ENCODE peak calls at places on chromosomes 16 and 17, in nine cellular contexts. M is fibroblast of lung; L is MM.1S; B is pancreas; S is CD4-positive, alpha-beta T cell; X is endothelial cell of umbilical vein; H is PC-9; Y is right atrium auricular region; E is RWPE1. V is an unnamed sample.

GRCh38 chr16:23594186-23594585 is 1.9 kb downstream of the NDUFAB1 start:
- DNase-seq in M (no peak), L (no peak), B (no peak), S (no peak), X (no peak), H (no peak), Y (no peak), E (no peak), V (no peak)

GRCh38 chr17:60645918-60646523 is 31.6 kb upstream of the BCAS3 start:
- DNase-seq in M (no peak), L (no peak), B (no peak), S (no peak), X (no peak), H (no peak), Y (no peak), E (no peak), V (no peak)

GRCh38 chr17:81153340-81153803 is 11.9 kb upstream of the PVALEF start:
- DNase-seq in M (peak), L (peak), B (no peak), S (no peak), X (no peak), H (no peak), Y (no peak), E (no peak), V (peak)

GRCh38 chr16:69105501-69106361 is at the start of gene HAS3:
- DNase-seq in M (peak), L (peak), B (peak), S (no peak), X (peak), H (peak), Y (no peak), E (peak), V (peak)

GRCh38 chr17:83155128-83156081 is 76.0 kb downstream of the METRNL start:
- DNase-seq in M (peak), L (no peak), B (no peak), S (no peak), X (peak), H (peak), Y (peak), E (no peak), V (peak)

GRCh38 chr16:8720080-8720966 is 45.9 kb downstream of the ABAT start:
- DNase-seq in M (no peak), L (no peak), B (no peak), S (no peak), X (no peak), H (no peak), Y (no peak), E (no peak), V (no peak)

GRCh38 chr17:74453665-74454196 is 12.7 kb upstream of the CD300A start:
- DNase-seq in M (no peak), L (peak), B (no peak), S (no peak), X (no peak), H (no peak), Y (no peak), E (peak), V (no peak)

GRCh38 chr17:74779948-74780400 is 3.8 kb upstream of the NAT9 start:
- DNase-seq in M (no peak), L (no peak), B (no peak), S (peak), X (no peak), H (no peak), Y (peak), E (no peak), V (no peak)

GRCh38 chr16:49183911-49184310 is 97.7 kb downstream of the CBLN1 start:
- DNase-seq in M (no peak), L (peak), B (no peak), S (no peak), X (no peak), H (no peak), Y (no peak), E (peak), V (no peak)

GRCh38 chr16:88274847-88275246 is 107.9 kb upstream of the ZNF469 start:
- DNase-seq in M (peak), L (no peak), B (peak), S (no peak), X (no peak), H (no peak), Y (no peak), E (no peak), V (no peak)

GRCh38 chr17:46108550-46109110 is 84.6 kb downstream of the KANSL1 start:
- DNase-seq in M (no peak), L (no peak), B (no peak), S (no peak), X (peak), H (no peak), Y (no peak), E (no peak), V (no peak)

GRCh38 chr16:3175157-3176153 is 12.5 kb upstream of the OR1F1 start:
- DNase-seq in M (no peak), L (no peak), B (no peak), S (no peak), X (peak), H (peak), Y (no peak), E (no peak), V (peak)

GRCh38 chr16:6019490-6019991 is 921.9 kb upstream of the EEF2KMT start:
- DNase-seq in M (no peak), L (no peak), B (no peak), S (no peak), X (no peak), H (no peak), Y (no peak), E (no peak), V (no peak)

GRCh38 chr16:5502467-5502869 is 404.9 kb upstream of the EEF2KMT start:
- DNase-seq in M (no peak), L (no peak), B (no peak), S (no peak), X (no peak), H (peak), Y (no peak), E (no peak), V (no peak)

GRCh38 chr17:79237448-79238053 is 162.9 kb downstream of the ENGASE start:
- DNase-seq in M (no peak), L (no peak), B (no peak), S (no peak), X (no peak), H (no peak), Y (no peak), E (no peak), V (no peak)

GRCh38 chr16:65118866-65119265 is 3.0 kb downstream of the CDH11 start:
- DNase-seq in M (no peak), L (no peak), B (no peak), S (no peak), X (peak), H (no peak), Y (no peak), E (no peak), V (no peak)

GRCh38 chr17:49022391-49022941 is 25.3 kb downstream of the IGF2BP1 start:
- DNase-seq in M (no peak), L (no peak), B (no peak), S (no peak), X (peak), H (peak), Y (no peak), E (peak), V (peak)

GRCh38 chr16:46638947-46639925 is 18.1 kb upstream of the SHCBP1 start:
- DNase-seq in M (peak), L (no peak), B (no peak), S (no peak), X (no peak), H (no peak), Y (no peak), E (no peak), V (peak)

GRCh38 chr16:14502932-14503741 is 126.9 kb downstream of the PARN start:
- DNase-seq in M (peak), L (peak), B (no peak), S (no peak), X (no peak), H (peak), Y (no peak), E (peak), V (peak)

GRCh38 chr16:50724237-50724747 is 17.6 kb upstream of the CYLD start:
- DNase-seq in M (no peak), L (peak), B (no peak), S (no peak), X (no peak), H (no peak), Y (no peak), E (no peak), V (no peak)

GRCh38 chr17:17121162-17121561 is 78.9 kb downstream of the MPRIP start:
- DNase-seq in M (no peak), L (no peak), B (no peak), S (no peak), X (no peak), H (no peak), Y (no peak), E (no peak), V (no peak)

GRCh38 chr16:73364413-73364812 is 316.5 kb upstream of the ZFHX3 start:
- DNase-seq in M (no peak), L (no peak), B (no peak), S (no peak), X (no peak), H (no peak), Y (no peak), E (no peak), V (no peak)

GRCh38 chr17:78269893-78270490 is 38.6 kb downstream of the TMEM235 start:
- DNase-seq in M (no peak), L (no peak), B (no peak), S (no peak), X (no peak), H (no peak), Y (no peak), E (no peak), V (no peak)

GRCh38 chr16:56793504-56793903 is 63.6 kb downstream of the NUP93 start:
- DNase-seq in M (peak), L (peak), B (no peak), S (no peak), X (peak), H (no peak), Y (no peak), E (no peak), V (peak)

GRCh38 chr16:47056704-47057630 is 83.5 kb upstream of the DNAJA2 start:
- DNase-seq in M (no peak), L (no peak), B (no peak), S (no peak), X (no peak), H (no peak), Y (no peak), E (no peak), V (no peak)

GRCh38 chr16:19856120-19856519 is 28.5 kb downstream of the GPRC5B start:
- DNase-seq in M (no peak), L (no peak), B (peak), S (no peak), X (no peak), H (no peak), Y (no peak), E (no peak), V (no peak)

GRCh38 chr17:42548993-42549755 is 3.5 kb upstream of the HSD17B1 start:
- DNase-seq in M (no peak), L (no peak), B (no peak), S (no peak), X (no peak), H (no peak), Y (no peak), E (no peak), V (no peak)

GRCh38 chr17:66932295-66932694 is 32.2 kb upstream of the CACNG4 start:
- DNase-seq in M (no peak), L (no peak), B (no peak), S (no peak), X (no peak), H (no peak), Y (no peak), E (no peak), V (no peak)

GRCh38 chr17:47276868-47277267 is 23.2 kb downstream of the ITGB3 start:
- DNase-seq in M (peak), L (no peak), B (peak), S (no peak), X (peak), H (no peak), Y (peak), E (no peak), V (peak)

GRCh38 chr17:72189781-72190593 is 69.2 kb downstream of the SOX9 start:
- DNase-seq in M (no peak), L (no peak), B (no peak), S (no peak), X (no peak), H (no peak), Y (peak), E (no peak), V (no peak)

GRCh38 chr17:43477832-43478634 is 5.7 kb upstream of the DHX8 start:
- DNase-seq in M (no peak), L (no peak), B (no peak), S (no peak), X (no peak), H (no peak), Y (no peak), E (no peak), V (no peak)

GRCh38 chr17:36752096-36752888 is 150.9 kb downstream of the MRM1 start:
- DNase-seq in M (no peak), L (no peak), B (no peak), S (no peak), X (no peak), H (peak), Y (no peak), E (no peak), V (no peak)

GRCh38 chr17:1480747-1481465 is 11.6 kb downstream of the MYO1C start:
- DNase-seq in M (peak), L (no peak), B (no peak), S (no peak), X (no peak), H (no peak), Y (no peak), E (no peak), V (no peak)

DNA sequence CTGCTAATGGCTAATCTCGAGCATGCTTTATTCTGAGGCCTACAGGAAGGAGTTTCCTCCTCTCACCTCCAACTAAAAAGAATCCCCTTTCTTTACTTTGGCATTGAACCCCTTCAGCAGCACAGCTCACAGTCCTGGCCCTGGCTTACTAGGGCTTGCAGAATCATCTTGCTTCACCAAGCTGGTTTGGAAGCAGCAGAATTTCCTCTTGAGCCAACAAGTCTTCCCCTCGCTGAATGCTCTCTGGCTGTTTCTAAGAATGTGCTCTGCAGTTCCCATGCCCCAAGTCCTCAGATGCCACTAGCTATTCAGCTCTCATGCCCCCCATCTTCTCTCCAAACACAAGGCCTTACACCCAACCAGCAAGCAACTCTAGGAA is 271.2 kb downstream of the NTN1 start:
- DNase-seq in M (no peak), L (no peak), B (no peak), S (no peak), X (no peak), H (no peak), Y (no peak), E (no peak), V (no peak)
- H3K27ac ChIP-seq in M (no peak), L (no peak), B (no peak), S (no peak), X (no peak), H (no peak), Y (peak), E (no peak), V (no peak)

DNA sequence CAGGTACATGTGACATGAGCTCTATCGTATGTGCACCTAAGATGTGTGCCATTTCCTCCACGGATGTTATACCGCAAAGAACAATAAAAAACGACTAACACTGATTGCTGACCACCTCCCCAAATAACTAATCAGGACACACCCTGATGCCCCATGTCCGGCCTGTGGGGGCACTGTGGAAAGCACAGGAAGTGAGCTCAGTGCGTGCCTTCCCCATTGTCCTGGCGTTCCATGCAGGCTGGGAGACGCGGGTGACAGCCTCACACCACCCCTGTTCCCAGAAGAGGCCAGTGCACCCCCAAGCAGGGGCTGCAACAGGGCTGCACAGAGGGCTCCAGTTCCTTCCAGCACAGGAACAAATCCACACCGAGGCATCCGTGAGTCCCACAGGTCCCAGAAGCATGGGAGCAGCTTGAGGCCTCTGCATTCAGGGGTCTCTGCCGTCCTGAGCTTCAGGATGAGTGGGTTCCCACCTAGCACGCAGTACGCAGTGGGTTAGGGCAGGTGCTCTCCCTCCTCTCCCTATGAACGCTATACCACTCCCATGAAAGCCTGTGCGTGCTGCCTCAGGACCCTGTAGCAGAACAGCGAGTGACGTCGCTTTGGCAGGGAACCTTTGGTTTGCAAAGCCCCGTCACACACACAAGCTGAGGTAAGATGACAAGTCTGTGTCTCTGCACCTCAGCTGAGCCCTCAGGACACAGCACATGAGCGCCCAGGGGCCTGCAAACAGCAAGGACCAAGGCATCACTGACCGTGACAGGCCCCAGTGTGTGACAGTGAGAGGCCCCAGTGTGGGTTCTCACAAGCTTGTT is 117.7 kb downstream of the ZNF778 start:
- DNase-seq in M (no peak), L (no peak), B (peak), S (no peak), X (no peak), H (no peak), Y (no peak), E (no peak), V (no peak)
- TF ChIP-seq CTCF in M (no peak), L (no peak), B (no peak), S (no peak), X (peak), H (no peak), Y (peak), E (no peak), V (peak)

DNA sequence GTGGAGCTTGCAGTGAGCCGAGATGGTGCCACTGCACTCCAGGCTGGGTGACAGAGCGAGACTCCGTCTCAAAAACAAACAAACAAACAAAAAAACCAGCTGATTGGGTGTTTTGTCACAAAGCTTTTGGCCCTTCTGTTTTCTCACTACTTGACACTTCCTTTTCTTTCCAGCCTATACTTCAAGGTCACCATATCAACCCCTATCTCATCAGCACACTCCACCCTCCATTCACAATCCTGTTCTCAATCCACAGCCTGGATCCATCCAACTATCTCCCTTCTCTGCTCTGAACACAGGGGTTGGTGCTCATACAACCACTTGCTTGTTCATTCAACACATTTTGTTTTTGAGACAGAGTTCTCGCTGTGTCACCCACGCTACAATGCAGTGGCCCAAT is 6.6 kb upstream of the MED11 start:
- DNase-seq in M (no peak), L (no peak), B (no peak), S (no peak), X (no peak), H (no peak), Y (no peak), E (no peak), V (no peak)
- H3K27ac ChIP-seq in M (no peak), L (no peak), B (no peak), S (no peak), X (no peak), H (no peak), Y (no peak), E (no peak), V (no peak)

GRCh38 chr17:8466466-8466865 is 30.8 kb downstream of the NDEL1 start:
- DNase-seq in M (peak), L (no peak), B (no peak), S (no peak), X (no peak), H (no peak), Y (no peak), E (no peak), V (no peak)

GRCh38 chr17:8466873-8467272 is 31.2 kb downstream of the NDEL1 start:
- DNase-seq in M (no peak), L (no peak), B (no peak), S (no peak), X (no peak), H (no peak), Y (no peak), E (no peak), V (no peak)

GRCh38 chr17:8468988-8469387 is 33.3 kb downstream of the NDEL1 start:
- DNase-seq in M (no peak), L (no peak), B (no peak), S (no peak), X (no peak), H (no peak), Y (no peak), E (no peak), V (no peak)

GRCh38 chr17:8468109-8468508 is 32.4 kb downstream of the NDEL1 start:
- DNase-seq in M (no peak), L (no peak), B (no peak), S (no peak), X (no peak), H (no peak), Y (no peak), E (no peak), V (no peak)

DNA sequence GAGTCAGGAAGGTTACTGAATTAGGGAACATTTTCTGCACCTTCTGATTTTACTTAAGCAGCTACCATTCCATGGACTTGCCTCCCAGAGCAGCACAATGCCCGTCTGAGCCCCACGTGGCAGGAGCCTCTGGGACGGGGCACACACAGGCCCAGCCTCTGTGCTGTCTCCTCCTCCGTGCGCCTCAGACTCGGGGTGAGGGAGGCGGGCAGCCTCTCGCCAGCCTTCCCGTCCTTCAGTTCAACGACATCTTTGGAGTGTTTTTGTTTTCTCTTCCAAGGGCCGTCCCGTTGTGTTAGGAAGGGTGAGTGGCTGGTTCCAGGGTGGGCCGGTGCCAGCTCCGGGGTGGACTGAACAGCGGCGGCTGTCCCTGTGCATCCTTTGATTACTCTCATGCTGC is 31.8 kb downstream of the NDEL1 start:
- DNase-seq in M (no peak), L (no peak), B (no peak), S (no peak), X (no peak), H (no peak), Y (no peak), E (no peak), V (no peak)
- TF ChIP-seq CTCF in M (no peak), L (no peak), B (no peak), S (no peak), X (no peak), H (no peak), Y (no peak), E (no peak), V (no peak)